ENCODE peak calls at places on chromosome 18, in seven cellular contexts. P is body of pancreas, T is endothelial cell of umbilical vein, N is vagina, M is heart left ventricle, J is ovary, R is GM12878. D is an unnamed sample.

GRCh38 chr18:30450927-30451326 is 591.6 kb downstream of the DSC3 start:
- DNase-seq in P (no peak), T (no peak), N (no peak), M (no peak), J (no peak), R (no peak), D (no peak)

GRCh38 chr18:27244259-27244658 is 59.2 kb upstream of the CHST9 start:
- DNase-seq in P (no peak), T (no peak), N (no peak), M (no peak), J (no peak), R (no peak), D (no peak)

GRCh38 chr18:28409811-28410210 is 232.9 kb upstream of the CDH2 start:
- DNase-seq in P (no peak), T (no peak), N (no peak), M (no peak), J (no peak), R (no peak), D (no peak)

GRCh38 chr18:4453712-4454547 is 1.2 kb downstream of the DLGAP1 start:
- DNase-seq in P (peak), T (no peak), N (no peak), M (no peak), J (peak), R (no peak), D (peak)

GRCh38 chr18:24322594-24323136 is 75.0 kb downstream of the OSBPL1A start:
- DNase-seq in P (no peak), T (peak), N (no peak), M (no peak), J (no peak), R (no peak), D (no peak)

GRCh38 chr18:77622009-77622692 is 372.5 kb downstream of the GALR1 start:
- DNase-seq in P (no peak), T (no peak), N (no peak), M (no peak), J (no peak), R (no peak), D (no peak)

GRCh38 chr18:55587341-55588000 is 521 bp downstream of the TCF4 start:
- DNase-seq in P (peak), T (peak), N (no peak), M (peak), J (peak), R (no peak), D (peak)

GRCh38 chr18:78754311-78755043 is 225.1 kb upstream of the SALL3 start:
- DNase-seq in P (no peak), T (no peak), N (no peak), M (no peak), J (no peak), R (no peak), D (no peak)

GRCh38 chr18:25298853-25299274 is 53.1 kb downstream of the ZNF521 start:
- DNase-seq in P (no peak), T (peak), N (no peak), M (peak), J (no peak), R (no peak), D (peak)

GRCh38 chr18:43931439-43931838 is 654.1 kb upstream of the SYT4 start:
- DNase-seq in P (no peak), T (no peak), N (no peak), M (no peak), J (no peak), R (no peak), D (no peak)

GRCh38 chr18:43396266-43396665 is 119.0 kb upstream of the SYT4 start:
- DNase-seq in P (no peak), T (peak), N (no peak), M (no peak), J (no peak), R (no peak), D (no peak)

GRCh38 chr18:26471027-26471426 is 77.3 kb downstream of the KCTD1 start:
- DNase-seq in P (no peak), T (no peak), N (no peak), M (no peak), J (no peak), R (no peak), D (no peak)

DNA sequence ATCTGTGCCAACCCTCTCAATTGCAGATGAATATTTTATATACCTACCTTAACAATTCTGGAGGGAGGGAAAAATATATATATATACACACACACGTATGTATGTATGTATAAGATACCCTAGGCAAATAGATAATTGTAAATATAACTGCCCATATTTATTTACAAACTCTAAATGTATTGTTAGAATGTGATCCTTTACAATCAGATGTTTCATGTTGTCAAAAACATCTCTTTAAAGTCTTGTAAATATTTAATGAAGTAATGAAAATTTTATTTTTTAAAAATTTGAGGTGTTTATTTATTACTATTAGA is 11.6 kb downstream of the ANKRD12 start:
- DNase-seq in P (no peak), T (no peak), N (no peak), M (no peak), J (no peak), R (no peak), D (no peak)
- H3K27ac ChIP-seq in P (no peak), T (no peak), N (no peak), M (no peak), J (no peak), R (peak), D (no peak)

GRCh38 chr18:7789853-7790552 is 222.9 kb downstream of the PTPRM start:
- DNase-seq in P (peak), T (peak), N (no peak), M (no peak), J (no peak), R (no peak), D (no peak)
- TF ChIP-seq POLR2A in P (no peak), T (no peak), N (no peak), M (no peak), J (no peak), R (no peak), D (no peak)

GRCh38 chr18:45642802-45643201 is 27.5 kb downstream of the SLC14A2 start:
- DNase-seq in P (no peak), T (no peak), N (no peak), M (no peak), J (no peak), R (no peak), D (no peak)
- H3K27ac ChIP-seq in P (no peak), T (no peak), N (no peak), M (no peak), J (no peak), R (no peak), D (no peak)

DNA sequence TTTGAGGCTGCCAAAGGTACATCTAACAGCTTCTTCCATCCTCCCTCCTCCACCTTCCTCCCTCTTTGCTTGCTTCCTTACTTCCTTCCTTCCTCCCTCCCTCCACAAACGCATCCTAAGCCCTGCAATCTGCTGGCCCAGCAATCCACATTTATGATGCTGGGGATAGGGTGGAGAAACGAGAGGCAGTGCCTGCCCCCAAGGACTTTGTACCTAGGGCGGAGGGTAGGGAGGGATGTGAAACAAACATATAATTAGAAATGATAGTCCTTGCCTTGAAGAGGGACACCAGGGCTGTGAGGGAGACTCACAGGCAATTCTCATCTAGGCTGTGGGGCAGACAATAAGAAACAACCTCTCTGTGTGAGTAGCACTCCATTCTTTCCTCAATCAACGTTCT is 188.3 kb downstream of the ANKRD30B start:
- DNase-seq in P (no peak), T (no peak), N (no peak), M (no peak), J (no peak), R (no peak), D (no peak)
- TF ChIP-seq POLR2A in P (no peak), T (no peak), N (no peak), M (no peak), J (no peak), R (no peak), D (no peak)

GRCh38 chr18:6855767-6856166 is 126.3 kb downstream of the ARHGAP28 start:
- DNase-seq in P (no peak), T (no peak), N (no peak), M (no peak), J (no peak), R (no peak), D (no peak)
- H3K27ac ChIP-seq in P (no peak), T (no peak), N (no peak), M (no peak), J (no peak), R (no peak), D (no peak)

GRCh38 chr18:58299135-58299473 is 255.1 kb downstream of the NEDD4L start:
- DNase-seq in P (no peak), T (no peak), N (no peak), M (no peak), J (no peak), R (no peak), D (no peak)
- TF ChIP-seq POLR2A in P (no peak), T (no peak), N (no peak), M (no peak), J (no peak), R (no peak), D (no peak)

DNA sequence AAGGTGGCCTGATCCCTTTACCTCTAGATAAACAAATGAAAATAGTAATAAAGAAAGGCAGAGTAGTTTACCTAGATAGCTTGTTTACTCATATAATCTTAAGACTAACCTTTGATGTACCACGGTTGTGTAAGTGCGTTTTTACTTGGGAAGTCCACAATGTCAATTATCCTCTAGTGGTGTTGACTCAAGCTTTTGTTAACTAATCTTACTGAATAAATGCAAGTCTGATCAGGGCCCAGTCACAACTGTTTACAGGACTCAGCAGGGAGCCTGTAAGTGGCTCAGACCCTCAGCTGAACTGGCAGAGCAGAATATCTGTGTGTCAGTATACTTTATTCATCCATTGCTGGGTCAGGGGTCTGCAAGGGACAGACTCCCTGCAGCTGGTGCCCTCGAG is 98.1 kb upstream of the ACAA2 start:
- DNase-seq in P (no peak), T (no peak), N (no peak), M (no peak), J (no peak), R (no peak), D (no peak)
- H3K27ac ChIP-seq in P (no peak), T (no peak), N (no peak), M (no peak), J (no peak), R (no peak), D (no peak)

DNA sequence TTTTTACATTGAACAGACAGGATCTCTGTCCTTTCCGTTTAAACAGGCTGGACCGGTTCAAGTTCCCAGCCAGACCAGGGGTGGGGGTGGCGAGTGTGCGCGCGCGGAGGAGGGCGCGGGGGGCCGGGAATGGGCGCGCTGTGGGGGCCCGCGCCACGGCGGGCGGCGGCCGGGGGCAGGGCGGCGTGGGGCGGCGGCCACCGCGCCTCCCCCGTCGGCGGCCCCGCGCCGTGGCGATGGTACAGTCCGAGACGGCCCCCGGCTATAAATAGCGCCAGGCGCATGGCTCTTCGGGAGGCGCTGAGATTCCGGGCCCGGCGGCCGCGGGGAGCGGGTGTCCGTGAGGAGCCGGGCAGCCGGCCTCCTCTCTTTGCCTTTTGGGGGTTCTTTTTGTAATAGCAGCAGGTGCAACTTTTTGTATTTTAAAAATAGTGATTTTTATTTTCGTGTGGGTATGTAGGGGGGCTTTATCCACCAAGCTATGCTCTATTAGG is 434 bp upstream of the CELF4 start:
- DNase-seq in P (peak), T (no peak), N (no peak), M (peak), J (peak), R (no peak), D (no peak)
- TF ChIP-seq POLR2A in P (peak), T (no peak), N (no peak), M (no peak), J (no peak), R (no peak), D (no peak)

DNA sequence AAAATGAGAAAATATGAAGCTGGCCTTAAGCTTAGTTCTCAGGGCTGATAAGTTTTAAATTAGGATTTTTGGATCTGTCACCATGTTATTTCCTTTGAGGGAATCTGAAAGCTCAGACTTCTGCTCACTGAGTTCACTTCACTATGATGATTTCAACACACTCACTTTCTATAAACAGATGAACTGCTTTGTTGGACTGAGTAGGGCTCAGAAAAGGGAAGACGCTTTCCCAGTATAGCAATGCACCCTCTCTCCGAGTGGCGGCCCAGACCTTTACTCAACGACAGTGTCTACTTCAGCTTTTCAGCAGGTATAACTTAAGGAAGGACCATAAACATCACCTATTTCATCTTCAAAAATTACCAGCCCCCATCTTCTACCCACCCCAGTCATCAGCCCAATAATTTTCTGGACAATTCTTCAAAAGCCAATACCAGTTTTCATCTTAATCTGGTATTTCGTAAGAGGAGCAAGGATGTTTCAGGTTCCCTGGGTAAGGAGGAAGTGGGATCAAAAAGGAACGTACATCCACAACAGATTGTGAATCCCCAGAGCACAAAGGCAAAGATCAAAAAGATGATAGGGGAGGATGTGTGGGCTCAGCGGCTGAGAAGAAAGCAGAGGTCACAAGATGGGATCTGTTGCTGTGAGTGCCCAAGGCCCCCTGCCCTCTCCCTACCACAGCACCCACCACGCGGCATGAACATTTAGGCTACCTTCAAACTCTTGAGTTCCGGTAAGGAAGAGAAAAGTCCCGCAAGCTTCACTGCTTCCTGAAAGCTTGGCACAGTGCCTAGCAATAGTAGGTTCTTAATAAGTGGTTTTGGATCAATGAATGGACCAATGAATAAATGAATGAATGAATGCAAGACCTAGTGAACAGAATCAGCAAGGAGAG is 41.9 kb downstream of the LPIN2 start:
- DNase-seq in P (no peak), T (no peak), N (no peak), M (peak), J (no peak), R (no peak), D (peak)
- H3K27ac ChIP-seq in P (peak), T (no peak), N (peak), M (peak), J (no peak), R (peak), D (peak)

DNA sequence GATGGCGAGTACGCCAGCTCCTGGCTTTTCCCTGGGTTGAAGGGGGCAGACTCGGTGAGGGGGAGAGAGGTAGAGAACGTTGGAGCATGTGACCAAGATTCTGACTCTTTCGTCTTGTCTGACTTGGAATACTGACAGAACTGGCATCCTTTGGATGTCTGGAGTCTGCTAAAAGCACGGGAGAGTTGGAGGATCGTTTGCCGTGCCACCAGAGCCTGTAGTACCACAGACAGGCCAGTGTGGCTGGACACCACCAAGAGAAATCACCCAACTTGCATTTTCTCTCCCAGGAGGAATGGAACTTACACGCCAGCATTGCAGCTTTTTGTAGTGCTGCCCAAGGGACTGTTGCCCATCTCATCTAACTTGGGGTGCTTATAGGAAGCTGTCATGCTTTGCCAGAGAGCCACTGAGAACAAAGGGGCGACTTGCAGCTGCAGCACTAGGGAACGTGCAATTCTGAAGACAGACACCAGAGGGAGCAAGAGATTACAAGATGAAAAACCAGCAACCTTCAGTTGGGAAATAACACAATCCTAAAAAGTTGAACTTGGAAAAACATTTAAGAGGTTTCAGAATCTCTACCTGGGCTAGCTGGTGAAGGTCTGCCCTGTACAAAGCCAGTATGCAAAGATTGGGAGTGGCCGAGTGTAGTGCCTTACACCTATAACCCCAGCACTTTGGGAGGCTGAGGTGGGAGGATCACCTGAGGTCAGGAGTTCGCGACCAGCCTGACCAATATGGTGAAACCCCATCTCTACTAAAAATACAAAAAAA is 24.1 kb downstream of the PSMG2 start:
- DNase-seq in P (peak), T (peak), N (no peak), M (no peak), J (peak), R (no peak), D (no peak)
- TF ChIP-seq POLR2A in P (no peak), T (no peak), N (no peak), M (no peak), J (no peak), R (no peak), D (no peak)

D was measured in right lobe of liver.